ENCODE peak calls at places on chromosomes 7 and 10, in nine cellular contexts. H is HCT116, F is GM23248, O is OCI-LY7, U is SK-N-SH, G is neural progenitor cell, T is GM23338, X is MM.1S, B is PC-3. E is an unnamed sample. For H3K4me1, the result is how much of the 10 kb centered on the place peaks cover.

GRCh38 chr10:4352566-4352961 is 473.4 kb upstream of the AKR1E2 start:
- DNase-seq in H (no peak), F (peak), O (no peak), U (no peak), G (no peak), T (no peak), X (no peak), B (no peak), E (peak)

GRCh38 chr10:127911218-127911866 is 4.4 kb downstream of the PTPRE start:
- DNase-seq in H (no peak), F (no peak), O (no peak), U (peak), G (no peak), T (no peak), X (no peak), B (no peak), E (no peak)

GRCh38 chr10:72424561-72424960 is 69.8 kb upstream of the DNAJB12 start:
- DNase-seq in H (no peak), F (no peak), O (no peak), U (no peak), G (no peak), T (no peak), X (no peak), B (no peak), E (no peak)

GRCh38 chr7:1096156-1097119 is 8.5 kb downstream of the GPER1 start:
- DNase-seq in H (no peak), F (no peak), O (no peak), U (peak), G (no peak), T (no peak), X (no peak), B (no peak), E (peak)

GRCh38 chr7:134460000-134460399 is 1.1 kb upstream of the AKR1B1 start:
- DNase-seq in H (no peak), F (peak), O (no peak), U (no peak), G (no peak), T (no peak), X (no peak), B (peak), E (no peak)

GRCh38 chr7:158239290-158239981 is 348.2 kb downstream of the PTPRN2 start:
- DNase-seq in H (no peak), F (no peak), O (no peak), U (peak), G (no peak), T (no peak), X (no peak), B (peak), E (no peak)

GRCh38 chr7:147332988-147333387 is 1216.4 kb downstream of the CNTNAP2 start:
- DNase-seq in H (no peak), F (no peak), O (no peak), U (no peak), G (no peak), T (no peak), X (no peak), B (no peak), E (no peak)

GRCh38 chr10:91597397-91597881 is 35.4 kb downstream of the PPP1R3C start:
- DNase-seq in H (no peak), F (peak), O (no peak), U (peak), G (no peak), T (no peak), X (no peak), B (no peak), E (peak)

GRCh38 chr7:136114966-136115762 is 138.0 kb upstream of the MTPN start:
- DNase-seq in H (peak), F (peak), O (peak), U (peak), G (peak), T (peak), X (peak), B (peak), E (peak)

GRCh38 chr7:88759216-88759955 is at the start of gene ZNF804B:
- DNase-seq in H (no peak), F (peak), O (no peak), U (peak), G (peak), T (peak), X (no peak), B (no peak), E (peak)

GRCh38 chr7:129797224-129797789 is 155.5 kb downstream of the UBE2H start:
- DNase-seq in H (no peak), F (no peak), O (no peak), U (peak), G (no peak), T (peak), X (no peak), B (no peak), E (no peak)

GRCh38 chr10:25061711-25062455 is 45.5 kb downstream of the THNSL1 start:
- DNase-seq in H (no peak), F (peak), O (no peak), U (no peak), G (no peak), T (no peak), X (no peak), B (peak), E (peak)

GRCh38 chr7:40516376-40516775 is 381.6 kb downstream of the SUGCT start:
- DNase-seq in H (no peak), F (peak), O (no peak), U (no peak), G (no peak), T (no peak), X (no peak), B (no peak), E (no peak)

GRCh38 chr10:6590100-6590499 is 10.0 kb upstream of the PRKCQ start:
- DNase-seq in H (no peak), F (no peak), O (no peak), U (no peak), G (no peak), T (no peak), X (no peak), B (no peak), E (no peak)

GRCh38 chr7:92904292-92905131 is 68.1 kb upstream of the CDK6 start:
- DNase-seq in H (peak), F (peak), O (no peak), U (peak), G (no peak), T (peak), X (no peak), B (peak), E (peak)

GRCh38 chr10:132102071-132102716 is 36.4 kb downstream of the JAKMIP3 start:
- DNase-seq in H (no peak), F (no peak), O (no peak), U (no peak), G (no peak), T (no peak), X (no peak), B (no peak), E (no peak)

GRCh38 chr10:6035101-6035834 is 26.9 kb downstream of the IL2RA start:
- DNase-seq in H (no peak), F (no peak), O (no peak), U (no peak), G (no peak), T (no peak), X (no peak), B (no peak), E (no peak)

GRCh38 chr10:25082276-25083204 is 66.1 kb downstream of the THNSL1 start:
- DNase-seq in H (no peak), F (no peak), O (no peak), U (no peak), G (no peak), T (peak), X (no peak), B (no peak), E (no peak)

GRCh38 chr7:116752305-116753074 is 80.5 kb downstream of the MET start:
- DNase-seq in H (no peak), F (no peak), O (no peak), U (no peak), G (no peak), T (no peak), X (no peak), B (no peak), E (no peak)

GRCh38 chr7:8618441-8619070 is 185.1 kb downstream of the NXPH1 start:
- DNase-seq in H (no peak), F (no peak), O (no peak), U (no peak), G (no peak), T (peak), X (no peak), B (no peak), E (no peak)

GRCh38 chr7:152336754-152337368 is 98.9 kb downstream of the KMT2C start:
- DNase-seq in H (peak), F (peak), O (peak), U (peak), G (peak), T (peak), X (peak), B (peak), E (peak)

GRCh38 chr10:72321248-72322029 is 33.3 kb downstream of the DNAJB12 start:
- DNase-seq in H (no peak), F (no peak), O (no peak), U (no peak), G (no peak), T (peak), X (no peak), B (no peak), E (peak)

GRCh38 chr7:21507627-21508343 is 35.1 kb upstream of the DNAH11 start:
- DNase-seq in H (peak), F (peak), O (peak), U (peak), G (peak), T (peak), X (peak), B (peak), E (peak)

GRCh38 chr10:9634466-9634865 is 1383.2 kb upstream of the CELF2 start:
- DNase-seq in H (no peak), F (peak), O (no peak), U (no peak), G (no peak), T (no peak), X (no peak), B (no peak), E (no peak)

GRCh38 chr7:27190284-27190748 is 5.3 kb upstream of the HOXA11 start:
- DNase-seq in H (no peak), F (no peak), O (no peak), U (no peak), G (no peak), T (no peak), X (no peak), B (peak), E (no peak)

GRCh38 chr10:43206391-43207235 is 60.3 kb downstream of the RASGEF1A start:
- DNase-seq in H (no peak), F (no peak), O (no peak), U (peak), G (no peak), T (no peak), X (no peak), B (no peak), E (no peak)

GRCh38 chr7:50358306-50358705 is 53.8 kb downstream of the IKZF1 start:
- DNase-seq in H (no peak), F (no peak), O (no peak), U (no peak), G (no peak), T (no peak), X (no peak), B (no peak), E (no peak)

GRCh38 chr7:2966466-2967078 is 77.1 kb downstream of the CARD11 start:
- DNase-seq in H (no peak), F (no peak), O (no peak), U (no peak), G (no peak), T (no peak), X (no peak), B (no peak), E (no peak)

GRCh38 chr7:66957595-66958290 is 36.7 kb downstream of the TMEM248 start:
- DNase-seq in H (no peak), F (peak), O (no peak), U (no peak), G (no peak), T (no peak), X (no peak), B (no peak), E (no peak)

GRCh38 chr10:117214401-117214800 is 17.1 kb downstream of the KCNK18 start:
- DNase-seq in H (no peak), F (peak), O (no peak), U (no peak), G (no peak), T (no peak), X (no peak), B (peak), E (no peak)

GRCh38 chr7:117791877-117792780 is 81.1 kb downstream of the CTTNBP2 start:
- DNase-seq in H (no peak), F (no peak), O (no peak), U (no peak), G (no peak), T (no peak), X (no peak), B (no peak), E (no peak)

GRCh38 chr10:51672039-51672535 is 27.3 kb downstream of the CSTF2T start:
- DNase-seq in H (no peak), F (no peak), O (no peak), U (no peak), G (no peak), T (no peak), X (no peak), B (no peak), E (no peak)

GRCh38 chr10:110206988-110207804 is at the start of gene MXI1:
- DNase-seq in H (peak), F (peak), O (peak), U (peak), G (peak), T (peak), X (peak), B (peak), E (peak)

GRCh38 chr10:92847185-92847864 is 995 bp upstream of the EXOC6 start:
- DNase-seq in H (no peak), F (peak), O (no peak), U (no peak), G (no peak), T (no peak), X (no peak), B (peak), E (no peak)

GRCh38 chr10:70145666-70146488 is 623 bp downstream of the TYSND1 start:
- DNase-seq in H (no peak), F (peak), O (peak), U (peak), G (peak), T (peak), X (peak), B (peak), E (peak)

GRCh38 chr7:32915041-32915536 is 23.5 kb upstream of the KBTBD2 start:
- DNase-seq in H (no peak), F (no peak), O (no peak), U (no peak), G (no peak), T (no peak), X (no peak), B (no peak), E (no peak)

GRCh38 chr7:100818366-100818765 is 9.0 kb downstream of the EPHB4 start:
- DNase-seq in H (no peak), F (no peak), O (no peak), U (peak), G (no peak), T (no peak), X (no peak), B (no peak), E (no peak)

GRCh38 chr10:78435484-78436222 is 402.0 kb downstream of the RPS24 start:
- DNase-seq in H (no peak), F (no peak), O (no peak), U (peak), G (no peak), T (no peak), X (no peak), B (no peak), E (no peak)

GRCh38 chr10:78434886-78435285 is 401.2 kb downstream of the RPS24 start:
- DNase-seq in H (no peak), F (no peak), O (no peak), U (no peak), G (no peak), T (no peak), X (no peak), B (no peak), E (no peak)

GRCh38 chr10:78436706-78437406 is 403.2 kb downstream of the RPS24 start:
- DNase-seq in H (no peak), F (no peak), O (no peak), U (no peak), G (no peak), T (no peak), X (no peak), B (no peak), E (no peak)

GRCh38 chr10:78437407-78437768 is 403.7 kb downstream of the RPS24 start:
- DNase-seq in H (no peak), F (no peak), O (no peak), U (no peak), G (no peak), T (no peak), X (peak), B (no peak), E (no peak)

DNA sequence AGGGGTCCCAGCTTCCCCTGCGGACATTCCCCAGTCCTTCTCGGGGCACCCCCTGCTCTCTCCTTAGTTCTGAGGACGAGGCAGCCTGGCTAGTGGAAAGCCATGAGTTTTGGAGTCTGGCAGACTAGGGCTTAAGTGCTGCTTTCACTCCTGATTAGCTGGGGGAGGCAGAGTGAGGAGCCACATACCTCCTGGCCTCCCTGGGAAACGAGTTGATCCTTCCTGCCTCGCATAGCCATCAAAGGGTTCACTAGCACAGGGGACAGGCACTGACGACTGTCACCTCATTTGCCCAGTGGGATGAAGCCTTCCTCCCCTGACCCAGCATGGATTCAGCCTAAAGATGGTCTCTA is 402.5 kb downstream of the RPS24 start:
- DNase-seq in H (no peak), F (no peak), O (no peak), U (peak), G (peak), T (no peak), X (no peak), B (no peak), E (no peak)
- TF ChIP-seq EZH2phosphoT487 in H (no peak), F (no peak), O (no peak), U (no peak), G (no peak), T (no peak), X (no peak), B (no peak), E (no peak)

GRCh38 chr10:103658049-103658577 is 164.6 kb downstream of the NEURL1 start:
- DNase-seq in H (no peak), F (no peak), O (no peak), U (no peak), G (no peak), T (no peak), X (no peak), B (no peak), E (no peak)
- H3K4me1 ChIP-seq in H (under half), F (under half), O (under half), U (under half), G (under half), T (under half), X (under half), B (under half), E (under half)

GRCh38 chr7:30164567-30164966 is 29.8 kb downstream of the MTURN start:
- DNase-seq in H (peak), F (peak), O (peak), U (peak), G (peak), T (peak), X (peak), B (peak), E (peak)
- TF ChIP-seq EZH2phosphoT487 in H (no peak), F (no peak), O (no peak), U (no peak), G (no peak), T (no peak), X (no peak), B (no peak), E (no peak)

GRCh38 chr10:123394382-123394781 is 240.2 kb downstream of the BUB3 start:
- DNase-seq in H (no peak), F (no peak), O (no peak), U (no peak), G (no peak), T (no peak), X (no peak), B (no peak), E (no peak)

GRCh38 chr10:123395906-123396305 is 241.7 kb downstream of the BUB3 start:
- DNase-seq in H (no peak), F (no peak), O (no peak), U (no peak), G (no peak), T (no peak), X (no peak), B (no peak), E (no peak)

GRCh38 chr10:123398756-123399155 is 244.6 kb downstream of the BUB3 start:
- DNase-seq in H (no peak), F (no peak), O (no peak), U (no peak), G (no peak), T (no peak), X (peak), B (no peak), E (no peak)

GRCh38 chr10:123399276-123399839 is 245.2 kb downstream of the BUB3 start:
- DNase-seq in H (no peak), F (no peak), O (no peak), U (no peak), G (no peak), T (no peak), X (no peak), B (no peak), E (no peak)

GRCh38 chr10:123398180-123398591 is 244.0 kb downstream of the BUB3 start:
- DNase-seq in H (no peak), F (no peak), O (peak), U (no peak), G (no peak), T (no peak), X (peak), B (no peak), E (no peak)
- H3K4me1 ChIP-seq in H (under half), F (under half), O (half or more), U (under half), G (under half), T (under half), X (half or more), B (under half), E (under half)

GRCh38 chr7:98398567-98399372 is 2.1 kb downstream of the BAIAP2L1 start:
- DNase-seq in H (no peak), F (peak), O (no peak), U (no peak), G (peak), T (peak), X (no peak), B (peak), E (peak)
- TF ChIP-seq EZH2phosphoT487 in H (no peak), F (no peak), O (no peak), U (no peak), G (no peak), T (no peak), X (no peak), B (no peak), E (no peak)

GRCh38 chr7:26097837-26098668 is 53.9 kb upstream of the NFE2L3 start:
- DNase-seq in H (no peak), F (no peak), O (peak), U (no peak), G (no peak), T (no peak), X (no peak), B (peak), E (no peak)
- H3K4me1 ChIP-seq in H (under half), F (under half), O (under half), U (under half), G (under half), T (under half), X (under half), B (under half), E (under half)

GRCh38 chr7:84102213-84102612 is 92.4 kb downstream of the SEMA3A start:
- DNase-seq in H (no peak), F (peak), O (no peak), U (no peak), G (no peak), T (no peak), X (no peak), B (no peak), E (no peak)
- TF ChIP-seq EZH2phosphoT487 in H (no peak), F (no peak), O (no peak), U (no peak), G (no peak), T (no peak), X (no peak), B (no peak), E (no peak)

DNA sequence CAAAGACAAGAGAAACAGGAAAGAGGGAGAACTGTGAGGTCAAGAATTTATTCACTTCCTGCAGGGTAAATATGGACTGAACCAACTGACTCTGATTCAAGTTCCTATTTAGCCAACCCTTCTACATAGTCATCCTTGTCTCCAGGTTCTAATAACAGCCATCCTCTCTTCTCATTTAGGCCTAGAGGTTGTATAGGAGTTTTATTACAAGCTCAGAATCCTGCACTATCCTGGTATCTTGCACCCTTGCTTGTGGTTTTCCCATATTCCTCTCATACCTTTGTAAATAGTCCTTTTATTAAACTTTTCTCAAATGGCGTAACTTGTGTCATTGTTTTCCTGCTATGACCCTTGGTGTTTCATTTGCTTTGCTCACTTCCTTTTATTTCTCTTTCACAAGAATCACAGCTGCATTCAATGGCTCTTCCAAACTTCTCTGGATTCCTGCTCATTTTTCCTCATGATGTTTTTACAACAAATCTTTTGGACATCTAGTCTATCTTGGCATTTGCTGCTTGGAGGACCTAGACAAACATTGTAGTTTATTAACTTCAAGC is 12.4 kb upstream of the OR2A5 start:
- DNase-seq in H (no peak), F (no peak), O (no peak), U (no peak), G (no peak), T (no peak), X (no peak), B (no peak), E (no peak)
- H3K4me1 ChIP-seq in H (under half), F (under half), O (under half), U (under half), G (under half), T (under half), X (under half), B (under half), E (under half)

GRCh38 chr7:77888998-77889397 is 90.4 kb downstream of the PHTF2 start:
- DNase-seq in H (no peak), F (no peak), O (no peak), U (no peak), G (peak), T (no peak), X (no peak), B (no peak), E (no peak)

GRCh38 chr7:77897004-77897547 is 98.5 kb downstream of the PHTF2 start:
- DNase-seq in H (no peak), F (no peak), O (no peak), U (no peak), G (no peak), T (no peak), X (no peak), B (no peak), E (no peak)

GRCh38 chr7:77893813-77894212 is 95.2 kb downstream of the PHTF2 start:
- DNase-seq in H (no peak), F (no peak), O (no peak), U (no peak), G (no peak), T (no peak), X (no peak), B (no peak), E (no peak)

GRCh38 chr7:77895905-77896304 is 97.3 kb downstream of the PHTF2 start:
- DNase-seq in H (no peak), F (no peak), O (no peak), U (no peak), G (no peak), T (no peak), X (no peak), B (no peak), E (no peak)

GRCh38 chr7:77894574-77895091 is 96.1 kb downstream of the PHTF2 start:
- DNase-seq in H (no peak), F (no peak), O (no peak), U (no peak), G (no peak), T (no peak), X (no peak), B (no peak), E (no peak)
- TF ChIP-seq EZH2phosphoT487 in H (no peak), F (no peak), O (no peak), U (no peak), G (no peak), T (no peak), X (no peak), B (no peak), E (no peak)

E was measured in hepatocyte.